ENCODE peak calls at places on chromosomes 6 and 20, in four cellular contexts. N is SJSA1, S is NCI-H82, I is Peyer's patch. P is an unnamed sample.

GRCh38 chr6:165697171-165697570 is 34.1 kb upstream of the PDE10A start:
- DNase-seq in N (no peak), S (no peak), I (no peak), P (no peak)

GRCh38 chr6:154408906-154409500 is 52.4 kb upstream of the IPCEF1 start:
- DNase-seq in N (no peak), S (peak; percentile 64), I (no peak), P (no peak)

GRCh38 chr20:43716757-43717615 is 9.8 kb downstream of the GTSF1L start:
- DNase-seq in N (no peak), S (no peak), I (no peak), P (no peak)

GRCh38 chr6:47355496-47355895 is 45.8 kb upstream of the TNFRSF21 start:
- DNase-seq in N (no peak), S (no peak), I (no peak), P (no peak)

GRCh38 chr20:62382306-62383198 is 4.4 kb upstream of the RPS21 start:
- DNase-seq in N (peak; percentile 78), S (peak; percentile 93), I (peak; percentile 94), P (peak; percentile 70)

GRCh38 chr20:34927736-34928135 is 27.9 kb downstream of the GSS start:
- DNase-seq in N (no peak), S (no peak), I (no peak), P (no peak)

GRCh38 chr6:105204331-105204730 is 24.5 kb upstream of the POPDC3 start:
- DNase-seq in N (no peak), S (no peak), I (no peak), P (no peak)

GRCh38 chr6:166997768-166998255 is 1.4 kb upstream of the CEP43 start:
- DNase-seq in N (peak; percentile 74), S (peak; percentile 70), I (peak; percentile 78), P (peak; percentile 67)

GRCh38 chr6:64838726-64839125 is 868.3 kb downstream of the EYS start:
- DNase-seq in N (no peak), S (no peak), I (no peak), P (no peak)

GRCh38 chr6:127886603-127887002 is 14.3 kb downstream of the THEMIS start:
- DNase-seq in N (no peak), S (no peak), I (no peak), P (no peak)

GRCh38 chr6:130575971-130576370 is 210.2 kb downstream of the TMEM200A start:
- DNase-seq in N (no peak), S (no peak), I (peak; percentile 75), P (no peak)

GRCh38 chr6:145137425-145137824 is 597.9 kb downstream of the EPM2A start:
- DNase-seq in N (no peak), S (no peak), I (no peak), P (no peak)

GRCh38 chr6:112145080-112145573 is 57.7 kb downstream of the FAM229B start:
- DNase-seq in N (no peak), S (peak; percentile 72), I (no peak), P (no peak)

GRCh38 chr6:33410711-33411631 is at the start of gene PHF1:
- DNase-seq in N (no peak), S (peak; percentile 89), I (peak; percentile 79), P (peak; percentile 44)

GRCh38 chr6:42970859-42971612 is 7.9 kb downstream of the PEX6 start:
- DNase-seq in N (no peak), S (no peak), I (no peak), P (no peak)

GRCh38 chr20:51076841-51077543 is 54.1 kb upstream of the KCNG1 start:
- DNase-seq in N (no peak), S (no peak), I (no peak), P (peak; percentile 63)

GRCh38 chr20:63833776-63834544 is 2.9 kb upstream of the ZBTB46 start:
- DNase-seq in N (no peak), S (no peak), I (no peak), P (no peak)

GRCh38 chr6:15907914-15908518 is 220.9 kb upstream of the MYLIP start:
- DNase-seq in N (no peak), S (peak; percentile 78), I (peak; percentile 49), P (peak; percentile 62)

GRCh38 chr20:21237956-21238355 is 65.2 kb upstream of the XRN2 start:
- DNase-seq in N (no peak), S (no peak), I (no peak), P (no peak)

GRCh38 chr6:2378891-2379652 is 133.7 kb upstream of the GMDS start:
- DNase-seq in N (no peak), S (no peak), I (no peak), P (no peak)

GRCh38 chr6:148629910-148630470 is 116.8 kb upstream of the UST start:
- DNase-seq in N (no peak), S (no peak), I (no peak), P (no peak)

GRCh38 chr6:88626460-88626859 is 337.0 kb downstream of the RNGTT start:
- DNase-seq in N (no peak), S (no peak), I (no peak), P (no peak)

GRCh38 chr6:149273318-149273717 is 44.2 kb upstream of the TAB2 start:
- DNase-seq in N (no peak), S (no peak), I (peak; percentile 67), P (no peak)

GRCh38 chr6:88124925-88125557 is 41.1 kb downstream of the CNR1 start:
- DNase-seq in N (no peak), S (no peak), I (no peak), P (no peak)

GRCh38 chr20:48159156-48159971 is 374.1 kb upstream of the SULF2 start:
- DNase-seq in N (no peak), S (peak; percentile 41), I (no peak), P (no peak)

GRCh38 chr6:53112871-53113270 is 35.8 kb downstream of the GCM1 start:
- DNase-seq in N (no peak), S (peak; percentile 79), I (no peak), P (no peak)

GRCh38 chr6:30730611-30731435 is 10.7 kb downstream of the TUBB start:
- DNase-seq in N (no peak), S (peak; percentile 92), I (peak; percentile 95), P (peak; percentile 78)

GRCh38 chr6:2028457-2029038 is 216.9 kb downstream of the GMDS start:
- DNase-seq in N (no peak), S (no peak), I (no peak), P (no peak)

GRCh38 chr20:16063876-16064275 is 509.4 kb downstream of the KIF16B start:
- DNase-seq in N (no peak), S (no peak), I (no peak), P (no peak)

GRCh38 chr20:2693996-2694471 is 1.5 kb downstream of the EBF4 start:
- DNase-seq in N (peak; percentile 38), S (peak; percentile 31), I (peak; percentile 44), P (no peak)